ENCODE peak calls at places on chromosomes 5 and 9, in ten cellular contexts. One of them, this sample, is unnamed.
A peak's percentile ranks its signal among the peaks of the same experiment; 100 is the strongest.

GRCh38 chr9:136621734-136622093 is 41.0 kb upstream of the EGFL7 start:
- DNase-seq in T-helper 1 cell: no peak
- DNase-seq in T follicular helper cell: no peak
- DNase-seq in COR-L47: no peak
- DNase-seq in hippocampal formation: no peak
- DNase-seq in activated effector memory CD4-positive, alpha-beta T cell treated with Interleukin-2 at 50 U/mL for 16 hours: no peak
- DNase-seq in T47D: no peak
- DNase-seq in HCT116: no peak
- DNase-seq in stimulated activated CD8-positive, alpha-beta memory T cell treated with anti-CD3 and anti-CD28 coated beads, Interleukin-4, amount 100 ng/mL, for 24 hours: no peak
- DNase-seq in amniotic stem cell: no peak
- DNase-seq in this sample: no peak

GRCh38 chr5:137734962-137735530 is 843 bp downstream of the KLHL3 start:
- DNase-seq in activated effector memory CD4-positive, alpha-beta T cell treated with Interleukin-2 at 50 U/mL for 16 hours: no peak
- DNase-seq in stimulated activated CD8-positive, alpha-beta memory T cell treated with anti-CD3 and anti-CD28 coated beads, Interleukin-4, amount 100 ng/mL, for 24 hours: no peak
- DNase-seq in hippocampal formation: no peak
- DNase-seq in COR-L47: peak; percentile 35
- DNase-seq in amniotic stem cell: no peak
- DNase-seq in HCT116: no peak
- DNase-seq in T-helper 1 cell: peak; percentile 9
- DNase-seq in T47D: no peak
- DNase-seq in T follicular helper cell: no peak
- DNase-seq in this sample: no peak

GRCh38 chr9:137643921-137644320 is 25.1 kb downstream of the EHMT1 start:
- DNase-seq in HCT116: no peak
- DNase-seq in amniotic stem cell: no peak
- DNase-seq in stimulated activated CD8-positive, alpha-beta memory T cell treated with anti-CD3 and anti-CD28 coated beads, Interleukin-4, amount 100 ng/mL, for 24 hours: no peak
- DNase-seq in activated effector memory CD4-positive, alpha-beta T cell treated with Interleukin-2 at 50 U/mL for 16 hours: no peak
- DNase-seq in COR-L47: no peak
- DNase-seq in T follicular helper cell: no peak
- DNase-seq in T47D: no peak
- DNase-seq in hippocampal formation: no peak
- DNase-seq in T-helper 1 cell: no peak
- DNase-seq in this sample: no peak

GRCh38 chr9:79686381-79687130 is 114.8 kb downstream of the TLE4 start:
- DNase-seq in stimulated activated CD8-positive, alpha-beta memory T cell treated with anti-CD3 and anti-CD28 coated beads, Interleukin-4, amount 100 ng/mL, for 24 hours: no peak
- DNase-seq in T47D: no peak
- DNase-seq in amniotic stem cell: no peak
- DNase-seq in COR-L47: no peak
- DNase-seq in HCT116: no peak
- DNase-seq in T follicular helper cell: no peak
- DNase-seq in T-helper 1 cell: no peak
- DNase-seq in activated effector memory CD4-positive, alpha-beta T cell treated with Interleukin-2 at 50 U/mL for 16 hours: no peak
- DNase-seq in hippocampal formation: no peak
- DNase-seq in this sample: peak; percentile 39

GRCh38 chr5:76473676-76474075 is 70.6 kb downstream of the IQGAP2 start:
- DNase-seq in HCT116: no peak
- DNase-seq in amniotic stem cell: no peak
- DNase-seq in activated effector memory CD4-positive, alpha-beta T cell treated with Interleukin-2 at 50 U/mL for 16 hours: peak; percentile 51
- DNase-seq in COR-L47: no peak
- DNase-seq in T-helper 1 cell: peak; percentile 65
- DNase-seq in hippocampal formation: no peak
- DNase-seq in stimulated activated CD8-positive, alpha-beta memory T cell treated with anti-CD3 and anti-CD28 coated beads, Interleukin-4, amount 100 ng/mL, for 24 hours: peak; percentile 36
- DNase-seq in T follicular helper cell: peak; percentile 66
- DNase-seq in T47D: no peak
- DNase-seq in this sample: no peak

GRCh38 chr9:75101004-75101601 is 12.8 kb downstream of the OSTF1 start:
- DNase-seq in T47D: peak; percentile 84
- DNase-seq in HCT116: no peak
- DNase-seq in T follicular helper cell: no peak
- DNase-seq in activated effector memory CD4-positive, alpha-beta T cell treated with Interleukin-2 at 50 U/mL for 16 hours: no peak
- DNase-seq in amniotic stem cell: no peak
- DNase-seq in stimulated activated CD8-positive, alpha-beta memory T cell treated with anti-CD3 and anti-CD28 coated beads, Interleukin-4, amount 100 ng/mL, for 24 hours: no peak
- DNase-seq in T-helper 1 cell: no peak
- DNase-seq in hippocampal formation: no peak
- DNase-seq in COR-L47: no peak
- DNase-seq in this sample: no peak

GRCh38 chr5:85428426-85428934 is 1043.8 kb upstream of the EDIL3 start:
- DNase-seq in T47D: no peak
- DNase-seq in amniotic stem cell: no peak
- DNase-seq in T follicular helper cell: no peak
- DNase-seq in hippocampal formation: no peak
- DNase-seq in stimulated activated CD8-positive, alpha-beta memory T cell treated with anti-CD3 and anti-CD28 coated beads, Interleukin-4, amount 100 ng/mL, for 24 hours: no peak
- DNase-seq in T-helper 1 cell: no peak
- DNase-seq in COR-L47: no peak
- DNase-seq in activated effector memory CD4-positive, alpha-beta T cell treated with Interleukin-2 at 50 U/mL for 16 hours: no peak
- DNase-seq in HCT116: no peak
- DNase-seq in this sample: no peak

GRCh38 chr9:99303177-99303576 is 81.1 kb downstream of the SEC61B start:
- DNase-seq in T follicular helper cell: no peak
- DNase-seq in T-helper 1 cell: no peak
- DNase-seq in hippocampal formation: no peak
- DNase-seq in activated effector memory CD4-positive, alpha-beta T cell treated with Interleukin-2 at 50 U/mL for 16 hours: no peak
- DNase-seq in T47D: no peak
- DNase-seq in HCT116: no peak
- DNase-seq in amniotic stem cell: no peak
- DNase-seq in stimulated activated CD8-positive, alpha-beta memory T cell treated with anti-CD3 and anti-CD28 coated beads, Interleukin-4, amount 100 ng/mL, for 24 hours: no peak
- DNase-seq in COR-L47: no peak
- DNase-seq in this sample: no peak

GRCh38 chr9:135887585-135888050 is 19.7 kb downstream of the CAMSAP1 start:
- DNase-seq in COR-L47: no peak
- DNase-seq in HCT116: no peak
- DNase-seq in stimulated activated CD8-positive, alpha-beta memory T cell treated with anti-CD3 and anti-CD28 coated beads, Interleukin-4, amount 100 ng/mL, for 24 hours: peak; percentile 41
- DNase-seq in T47D: no peak
- DNase-seq in amniotic stem cell: no peak
- DNase-seq in T follicular helper cell: peak; percentile 39
- DNase-seq in activated effector memory CD4-positive, alpha-beta T cell treated with Interleukin-2 at 50 U/mL for 16 hours: peak; percentile 46
- DNase-seq in T-helper 1 cell: peak; percentile 34
- DNase-seq in hippocampal formation: no peak
- DNase-seq in this sample: no peak

GRCh38 chr9:131630206-131630831 is 85.0 kb downstream of the PRRT1B start:
- DNase-seq in T-helper 1 cell: no peak
- DNase-seq in amniotic stem cell: no peak
- DNase-seq in T follicular helper cell: no peak
- DNase-seq in COR-L47: no peak
- DNase-seq in stimulated activated CD8-positive, alpha-beta memory T cell treated with anti-CD3 and anti-CD28 coated beads, Interleukin-4, amount 100 ng/mL, for 24 hours: no peak
- DNase-seq in T47D: no peak
- DNase-seq in HCT116: no peak
- DNase-seq in hippocampal formation: no peak
- DNase-seq in activated effector memory CD4-positive, alpha-beta T cell treated with Interleukin-2 at 50 U/mL for 16 hours: no peak
- DNase-seq in this sample: peak; percentile 62

This sample was measured in gastrocnemius medialis.